ENCODE peak calls at places on chromosomes 13 and 19, in six cellular contexts. One of them, this sample, is unnamed.

GRCh38 chr19:39416152-39416551 is 3.7 kb downstream of the PLEKHG2 start:
- DNase-seq in ascending aorta: no peak
- DNase-seq in CD8-positive, alpha-beta T cell: no peak
- DNase-seq in PC-3: no peak
- DNase-seq in foreskin fibroblast: no peak
- DNase-seq in tibial nerve: no peak
- DNase-seq in this sample: no peak

GRCh38 chr19:14310055-14310454 is 71.2 kb upstream of the ADGRE5 start:
- DNase-seq in PC-3: no peak
- DNase-seq in tibial nerve: no peak
- DNase-seq in ascending aorta: no peak
- DNase-seq in CD8-positive, alpha-beta T cell: no peak
- DNase-seq in foreskin fibroblast: no peak
- DNase-seq in this sample: no peak

GRCh38 chr19:49142866-49143335 is 12.3 kb downstream of the HRC start:
- DNase-seq in tibial nerve: no peak
- DNase-seq in foreskin fibroblast: peak
- DNase-seq in CD8-positive, alpha-beta T cell: peak
- DNase-seq in ascending aorta: peak
- DNase-seq in PC-3: peak
- DNase-seq in this sample: peak

GRCh38 chr13:42524487-42525034 is 49.4 kb upstream of the TNFSF11 start:
- DNase-seq in CD8-positive, alpha-beta T cell: no peak
- DNase-seq in tibial nerve: no peak
- DNase-seq in foreskin fibroblast: no peak
- DNase-seq in PC-3: peak
- DNase-seq in ascending aorta: no peak
- DNase-seq in this sample: no peak

GRCh38 chr19:11495481-11495880 is 10.2 kb downstream of the ZNF653 start:
- DNase-seq in ascending aorta: no peak
- DNase-seq in tibial nerve: no peak
- DNase-seq in CD8-positive, alpha-beta T cell: no peak
- DNase-seq in PC-3: no peak
- DNase-seq in foreskin fibroblast: no peak
- DNase-seq in this sample: no peak

GRCh38 chr19:46660601-46661019 is 372 bp downstream of the DACT3 start:
- DNase-seq in CD8-positive, alpha-beta T cell: no peak
- DNase-seq in PC-3: no peak
- DNase-seq in foreskin fibroblast: no peak
- DNase-seq in ascending aorta: no peak
- DNase-seq in tibial nerve: no peak
- DNase-seq in this sample: peak

GRCh38 chr19:45385392-45386221 is 15.2 kb upstream of the ERCC2 start:
- DNase-seq in foreskin fibroblast: no peak
- DNase-seq in PC-3: no peak
- DNase-seq in ascending aorta: no peak
- DNase-seq in tibial nerve: no peak
- DNase-seq in CD8-positive, alpha-beta T cell: no peak
- DNase-seq in this sample: no peak

GRCh38 chr19:5567360-5567970 is at the start of gene TINCR:
- DNase-seq in tibial nerve: no peak
- DNase-seq in ascending aorta: no peak
- DNase-seq in foreskin fibroblast: no peak
- DNase-seq in CD8-positive, alpha-beta T cell: no peak
- DNase-seq in PC-3: no peak
- DNase-seq in this sample: no peak

GRCh38 chr13:75993823-75994222 is 357.7 kb downstream of the LMO7 start:
- DNase-seq in CD8-positive, alpha-beta T cell: no peak
- DNase-seq in tibial nerve: no peak
- DNase-seq in PC-3: peak
- DNase-seq in ascending aorta: no peak
- DNase-seq in foreskin fibroblast: no peak
- DNase-seq in this sample: no peak

GRCh38 chr13:25295228-25295627 is 6.2 kb upstream of the NUP58 start:
- DNase-seq in CD8-positive, alpha-beta T cell: no peak
- DNase-seq in ascending aorta: no peak
- DNase-seq in tibial nerve: no peak
- DNase-seq in foreskin fibroblast: no peak
- DNase-seq in PC-3: peak
- DNase-seq in this sample: no peak

GRCh38 chr19:10105241-10106099 is 692 bp upstream of the PPAN start:
- DNase-seq in tibial nerve: no peak
- DNase-seq in CD8-positive, alpha-beta T cell: peak
- DNase-seq in foreskin fibroblast: no peak
- DNase-seq in ascending aorta: no peak
- DNase-seq in PC-3: no peak
- DNase-seq in this sample: no peak

GRCh38 chr13:79541426-79542049 is 60.6 kb downstream of the NDFIP2 start:
- DNase-seq in CD8-positive, alpha-beta T cell: no peak
- DNase-seq in tibial nerve: no peak
- DNase-seq in ascending aorta: no peak
- DNase-seq in PC-3: peak
- DNase-seq in foreskin fibroblast: peak
- DNase-seq in this sample: no peak

GRCh38 chr19:13035820-13036365 is 40.6 kb downstream of the NFIX start:
- DNase-seq in foreskin fibroblast: no peak
- DNase-seq in ascending aorta: no peak
- DNase-seq in PC-3: no peak
- DNase-seq in CD8-positive, alpha-beta T cell: no peak
- DNase-seq in tibial nerve: no peak
- DNase-seq in this sample: no peak

GRCh38 chr13:21256351-21256761 is 79.9 kb downstream of the MRPL57 start:
- DNase-seq in ascending aorta: no peak
- DNase-seq in foreskin fibroblast: no peak
- DNase-seq in PC-3: no peak
- DNase-seq in CD8-positive, alpha-beta T cell: no peak
- DNase-seq in tibial nerve: no peak
- DNase-seq in this sample: no peak

GRCh38 chr19:4493104-4493928 is 21.2 kb downstream of the HDGFL2 start:
- DNase-seq in foreskin fibroblast: no peak
- DNase-seq in CD8-positive, alpha-beta T cell: no peak
- DNase-seq in tibial nerve: no peak
- DNase-seq in ascending aorta: no peak
- DNase-seq in PC-3: no peak
- DNase-seq in this sample: no peak

GRCh38 chr13:21738636-21739035 is 67.8 kb downstream of the FGF9 start:
- DNase-seq in CD8-positive, alpha-beta T cell: no peak
- DNase-seq in tibial nerve: no peak
- DNase-seq in ascending aorta: no peak
- DNase-seq in foreskin fibroblast: no peak
- DNase-seq in PC-3: no peak
- DNase-seq in this sample: no peak

GRCh38 chr13:25468330-25469178 is 96.8 kb downstream of the ATP8A2 start:
- DNase-seq in CD8-positive, alpha-beta T cell: no peak
- DNase-seq in ascending aorta: no peak
- DNase-seq in tibial nerve: no peak
- DNase-seq in PC-3: no peak
- DNase-seq in foreskin fibroblast: no peak
- DNase-seq in this sample: peak

GRCh38 chr19:34851277-34851804 is 75.4 kb upstream of the ZNF30 start:
- DNase-seq in foreskin fibroblast: no peak
- DNase-seq in CD8-positive, alpha-beta T cell: no peak
- DNase-seq in tibial nerve: no peak
- DNase-seq in ascending aorta: no peak
- DNase-seq in PC-3: peak
- DNase-seq in this sample: no peak

GRCh38 chr13:80084086-80084676 is 256.7 kb downstream of the SPRY2 start:
- DNase-seq in CD8-positive, alpha-beta T cell: no peak
- DNase-seq in ascending aorta: no peak
- DNase-seq in foreskin fibroblast: peak
- DNase-seq in tibial nerve: no peak
- DNase-seq in PC-3: peak
- DNase-seq in this sample: no peak

GRCh38 chr13:77832339-77833100 is 86.1 kb downstream of the EDNRB start:
- DNase-seq in tibial nerve: no peak
- DNase-seq in CD8-positive, alpha-beta T cell: no peak
- DNase-seq in ascending aorta: no peak
- DNase-seq in PC-3: no peak
- DNase-seq in foreskin fibroblast: no peak
- DNase-seq in this sample: no peak

GRCh38 chr13:31913459-31913858 is 118.1 kb upstream of the FRY start:
- DNase-seq in tibial nerve: no peak
- DNase-seq in ascending aorta: no peak
- DNase-seq in foreskin fibroblast: peak
- DNase-seq in PC-3: no peak
- DNase-seq in CD8-positive, alpha-beta T cell: no peak
- DNase-seq in this sample: no peak

GRCh38 chr13:50726164-50726563 is 117.3 kb downstream of the DLEU7 start:
- DNase-seq in CD8-positive, alpha-beta T cell: no peak
- DNase-seq in ascending aorta: no peak
- DNase-seq in foreskin fibroblast: no peak
- DNase-seq in PC-3: no peak
- DNase-seq in tibial nerve: no peak
- DNase-seq in this sample: no peak

GRCh38 chr13:42981853-42982252 is 10.2 kb downstream of the EPSTI1 start:
- DNase-seq in ascending aorta: no peak
- DNase-seq in foreskin fibroblast: no peak
- DNase-seq in CD8-positive, alpha-beta T cell: no peak
- DNase-seq in tibial nerve: no peak
- DNase-seq in PC-3: peak
- DNase-seq in this sample: no peak

GRCh38 chr19:4416268-4416667 is 13.8 kb downstream of the CHAF1A start:
- DNase-seq in foreskin fibroblast: no peak
- DNase-seq in tibial nerve: no peak
- DNase-seq in CD8-positive, alpha-beta T cell: no peak
- DNase-seq in PC-3: no peak
- DNase-seq in ascending aorta: no peak
- DNase-seq in this sample: no peak

GRCh38 chr19:2081873-2082810 is 14.0 kb downstream of the MOB3A start:
- DNase-seq in tibial nerve: no peak
- DNase-seq in foreskin fibroblast: no peak
- DNase-seq in ascending aorta: no peak
- DNase-seq in PC-3: no peak
- DNase-seq in CD8-positive, alpha-beta T cell: peak
- DNase-seq in this sample: no peak

GRCh38 chr13:75666646-75667351 is 30.7 kb downstream of the LMO7 start:
- DNase-seq in foreskin fibroblast: peak
- DNase-seq in ascending aorta: no peak
- DNase-seq in CD8-positive, alpha-beta T cell: no peak
- DNase-seq in PC-3: no peak
- DNase-seq in tibial nerve: no peak
- DNase-seq in this sample: no peak

GRCh38 chr19:1746401-1747284 is 6.7 kb upstream of the ONECUT3 start:
- DNase-seq in ascending aorta: no peak
- DNase-seq in PC-3: peak
- DNase-seq in tibial nerve: no peak
- DNase-seq in CD8-positive, alpha-beta T cell: no peak
- DNase-seq in foreskin fibroblast: no peak
- DNase-seq in this sample: no peak

GRCh38 chr19:27774827-27775226 is 1438.1 kb downstream of the UQCRFS1 start:
- DNase-seq in ascending aorta: no peak
- DNase-seq in CD8-positive, alpha-beta T cell: no peak
- DNase-seq in foreskin fibroblast: no peak
- DNase-seq in PC-3: peak
- DNase-seq in tibial nerve: no peak
- DNase-seq in this sample: no peak
- TF ChIP-seq CTCF in ascending aorta: no peak
- TF ChIP-seq CTCF in CD8-positive, alpha-beta T cell: peak
- TF ChIP-seq CTCF in foreskin fibroblast: peak
- TF ChIP-seq CTCF in PC-3: peak
- TF ChIP-seq CTCF in tibial nerve: no peak
- TF ChIP-seq CTCF in this sample: no peak

GRCh38 chr13:113904411-113904810 is 40.5 kb upstream of the GAS6 start:
- DNase-seq in ascending aorta: no peak
- DNase-seq in foreskin fibroblast: peak
- DNase-seq in PC-3: peak
- DNase-seq in tibial nerve: no peak
- DNase-seq in CD8-positive, alpha-beta T cell: peak
- DNase-seq in this sample: no peak
- TF ChIP-seq CTCF in ascending aorta: peak
- TF ChIP-seq CTCF in foreskin fibroblast: peak
- TF ChIP-seq CTCF in PC-3: peak
- TF ChIP-seq CTCF in tibial nerve: peak
- TF ChIP-seq CTCF in CD8-positive, alpha-beta T cell: no peak
- TF ChIP-seq CTCF in this sample: no peak

DNA sequence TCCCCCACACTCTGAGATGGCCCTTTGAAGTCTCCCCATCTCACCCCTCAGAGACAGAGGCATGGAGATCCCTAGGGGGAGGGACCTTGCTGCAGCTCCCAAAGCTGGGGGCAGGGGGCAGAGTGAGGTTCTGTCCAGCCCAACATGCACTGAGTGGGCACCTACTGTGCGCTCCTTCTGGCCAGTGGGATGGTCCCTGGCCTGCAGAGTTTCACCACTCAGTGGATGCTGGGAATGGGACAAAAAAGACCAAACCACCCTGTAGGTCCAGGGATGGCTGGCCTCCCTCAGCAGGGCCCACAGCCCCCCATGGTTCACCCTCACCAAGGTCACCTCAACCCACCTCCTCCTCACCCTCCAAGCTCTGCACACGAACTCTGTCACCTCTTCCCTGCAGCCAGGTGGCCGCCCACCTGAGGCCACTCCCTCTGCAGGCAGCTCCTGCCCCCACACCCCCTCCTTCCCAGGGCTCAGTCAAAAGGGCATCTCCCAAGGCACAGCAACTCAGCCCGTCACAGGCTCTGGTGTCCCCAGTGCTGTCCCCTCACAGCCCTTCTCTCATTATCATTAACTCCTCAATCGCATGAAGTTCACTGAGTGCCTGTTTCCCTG is 16.1 kb downstream of the CEACAM21 start:
- DNase-seq in CD8-positive, alpha-beta T cell: no peak
- DNase-seq in ascending aorta: no peak
- DNase-seq in tibial nerve: no peak
- DNase-seq in PC-3: no peak
- DNase-seq in foreskin fibroblast: no peak
- DNase-seq in this sample: no peak
- TF ChIP-seq CTCF in CD8-positive, alpha-beta T cell: no peak
- TF ChIP-seq CTCF in ascending aorta: no peak
- TF ChIP-seq CTCF in tibial nerve: no peak
- TF ChIP-seq CTCF in PC-3: no peak
- TF ChIP-seq CTCF in foreskin fibroblast: no peak
- TF ChIP-seq CTCF in this sample: no peak

DNA sequence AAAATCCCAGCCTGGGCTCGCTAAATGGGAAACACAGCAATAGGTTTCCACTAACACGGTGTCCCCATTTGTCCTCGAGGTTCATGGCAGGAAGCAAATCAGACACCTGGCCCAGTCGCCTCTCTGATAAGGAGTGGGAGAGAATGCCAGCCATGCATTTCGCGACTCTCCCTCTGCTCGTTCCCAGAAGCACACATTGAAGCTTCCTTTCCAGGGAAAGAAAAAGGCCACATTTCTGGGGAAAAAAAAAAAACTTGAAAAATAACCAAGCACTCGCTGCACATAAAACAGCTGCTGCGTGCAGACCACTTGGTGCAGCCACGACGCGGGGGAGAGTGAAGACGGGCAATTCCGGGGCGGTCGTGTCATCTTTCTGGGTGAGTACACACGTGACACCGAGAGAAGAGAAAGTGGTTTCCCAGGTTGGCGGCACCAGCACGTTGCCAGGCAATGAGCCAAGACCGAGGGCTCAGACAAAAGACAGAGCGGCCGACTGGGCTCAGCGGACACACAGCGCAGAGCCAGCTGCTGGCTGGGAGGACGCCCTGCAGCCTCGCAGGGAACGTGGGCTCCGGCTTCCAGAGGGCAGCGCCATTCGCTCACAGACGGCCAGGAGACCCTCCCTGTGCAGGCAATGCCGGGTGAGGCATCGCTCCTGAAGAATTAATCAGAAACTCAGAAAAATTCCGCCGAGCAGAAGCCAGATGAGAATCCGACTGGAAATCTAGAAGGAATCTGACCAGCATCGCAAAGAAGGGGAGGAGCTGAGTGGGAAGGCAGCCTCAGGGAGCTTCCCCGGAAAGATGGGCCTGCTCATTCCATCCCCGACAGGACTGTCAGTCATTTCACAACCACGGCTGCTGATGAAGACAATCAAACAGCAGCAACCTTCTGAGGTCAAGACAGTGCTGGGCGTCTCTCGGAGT is 83.2 kb upstream of the IRS2 start:
- DNase-seq in PC-3: no peak
- DNase-seq in ascending aorta: no peak
- DNase-seq in tibial nerve: peak
- DNase-seq in CD8-positive, alpha-beta T cell: peak
- DNase-seq in foreskin fibroblast: peak
- DNase-seq in this sample: no peak
- TF ChIP-seq CTCF in PC-3: no peak
- TF ChIP-seq CTCF in ascending aorta: no peak
- TF ChIP-seq CTCF in tibial nerve: no peak
- TF ChIP-seq CTCF in CD8-positive, alpha-beta T cell: no peak
- TF ChIP-seq CTCF in foreskin fibroblast: no peak
- TF ChIP-seq CTCF in this sample: no peak

This sample was measured in mesothelial cell of epicardium.